ENCODE peak calls at places on chromosomes 6 and 20, in seven cellular contexts. N, S, V, B, H, Q and Y are unnamed samples.

GRCh38 chr20:53319200-53319599 is 274.4 kb downstream of the ZNF217 start:
- DNase-seq in B (no peak), Q (no peak), V (no peak), S (no peak), H (no peak), N (no peak), Y (no peak)

GRCh38 chr6:161136655-161137054 is 137.2 kb downstream of the AGPAT4 start:
- DNase-seq in N (no peak), Q (no peak), B (no peak), S (no peak), V (no peak), H (no peak), Y (no peak)

GRCh38 chr20:44961024-44961866 is 1.0 kb upstream of the TOMM34 start:
- DNase-seq in N (no peak), B (no peak), H (no peak), S (no peak), V (no peak), Q (no peak), Y (no peak)

GRCh38 chr6:105035299-105035698 is 78.4 kb downstream of the LIN28B start:
- DNase-seq in V (no peak), B (no peak), N (no peak), S (no peak), H (no peak), Q (no peak), Y (no peak)

GRCh38 chr20:9912858-9913434 is 74.1 kb upstream of the PAK5 start:
- DNase-seq in Q (peak), H (no peak), S (peak), V (no peak), B (peak), N (peak), Y (peak)

GRCh38 chr20:63265891-63266515 is 6.6 kb upstream of the ARFGAP1 start:
- DNase-seq in B (peak), Q (no peak), H (no peak), N (no peak), S (no peak), V (no peak), Y (peak)

GRCh38 chr20:17568972-17569471 is 853 bp upstream of the DSTN start:
- DNase-seq in B (peak), S (peak), Q (peak), V (peak), N (peak), H (peak), Y (peak)

GRCh38 chr6:158290659-158291058 is 21.6 kb upstream of the TULP4 start:
- DNase-seq in B (no peak), V (no peak), S (no peak), H (no peak), N (no peak), Q (no peak), Y (no peak)

GRCh38 chr20:5621305-5621704 is 128.9 kb upstream of the SHLD1 start:
- DNase-seq in N (no peak), H (no peak), V (no peak), B (no peak), S (no peak), Q (no peak), Y (no peak)

GRCh38 chr20:58690851-58691250 is 1.7 kb upstream of the NPEPL1 start:
- DNase-seq in S (no peak), H (no peak), B (peak), N (peak), V (no peak), Q (no peak), Y (no peak)

GRCh38 chr6:36636687-36637418 is 41.7 kb upstream of the CDKN1A start:
- DNase-seq in S (no peak), N (no peak), Q (no peak), B (no peak), H (no peak), V (peak), Y (no peak)

GRCh38 chr6:154039231-154039842 is at the start of gene OPRM1:
- DNase-seq in H (peak), S (peak), B (no peak), N (peak), Q (peak), V (peak), Y (no peak)

GRCh38 chr6:98203170-98203806 is 631.1 kb upstream of the POU3F2 start:
- DNase-seq in N (peak), V (no peak), S (no peak), Q (no peak), H (no peak), B (no peak), Y (no peak)

GRCh38 chr20:3846740-3847418 is at the start of gene MAVS:
- DNase-seq in N (peak), V (no peak), S (peak), B (peak), H (peak), Q (peak), Y (peak)

GRCh38 chr6:115681978-115682775 is 378.5 kb downstream of the FRK start:
- DNase-seq in B (no peak), N (no peak), V (no peak), S (no peak), Q (no peak), H (no peak), Y (no peak)

GRCh38 chr6:131451330-131452195 is 121.5 kb upstream of the ARG1 start:
- DNase-seq in B (no peak), N (no peak), S (no peak), Q (no peak), V (no peak), H (no peak), Y (no peak)

GRCh38 chr20:10447028-10447427 is 11.9 kb downstream of the SLX4IP start:
- DNase-seq in V (no peak), N (peak), Q (no peak), B (no peak), H (no peak), S (no peak), Y (peak)

GRCh38 chr6:16146527-16146955 is 17.7 kb downstream of the MYLIP start:
- DNase-seq in H (no peak), Q (no peak), S (no peak), B (no peak), V (no peak), N (peak), Y (no peak)

GRCh38 chr6:46901747-46902362 is 19.9 kb downstream of the ADGRF5 start:
- DNase-seq in H (no peak), Q (no peak), N (no peak), V (no peak), S (no peak), B (no peak), Y (no peak)

GRCh38 chr6:118867181-118867580 is 26.8 kb upstream of the ASF1A start:
- DNase-seq in V (no peak), N (no peak), H (no peak), Q (no peak), S (no peak), B (no peak), Y (no peak)

GRCh38 chr6:146301760-146302159 is 241.9 kb upstream of the RAB32 start:
- DNase-seq in V (no peak), H (no peak), B (no peak), S (no peak), N (no peak), Q (no peak), Y (no peak)

GRCh38 chr6:116533233-116533957 is 12.1 kb downstream of the TRAPPC3L start:
- DNase-seq in Q (no peak), B (no peak), H (no peak), S (no peak), V (no peak), N (no peak), Y (no peak)

GRCh38 chr6:12010635-12011275 is 1.4 kb upstream of the HIVEP1 start:
- DNase-seq in B (peak), Q (peak), V (no peak), H (peak), S (peak), N (peak), Y (no peak)

GRCh38 chr6:109961666-109962065 is 16.4 kb upstream of the GPR6 start:
- DNase-seq in H (no peak), B (no peak), Q (no peak), S (no peak), N (no peak), V (no peak), Y (no peak)

GRCh38 chr20:46967647-46968046 is 73.0 kb downstream of the EYA2 start:
- DNase-seq in V (no peak), S (no peak), N (no peak), H (no peak), B (no peak), Q (no peak), Y (no peak)

GRCh38 chr20:47205577-47206123 is 150.8 kb downstream of the ZMYND8 start:
- DNase-seq in Q (peak), B (peak), V (no peak), N (peak), S (peak), H (peak), Y (peak)

GRCh38 chr6:55696041-55696440 is 117.0 kb upstream of the HMGCLL1 start:
- DNase-seq in V (no peak), Q (no peak), N (no peak), B (no peak), H (no peak), S (no peak), Y (no peak)

GRCh38 chr6:151160869-151161268 is 78.9 kb upstream of the AKAP12 start:
- DNase-seq in Q (peak), B (no peak), N (no peak), V (no peak), S (no peak), H (peak), Y (no peak)

GRCh38 chr6:100512203-100512862 is 47.6 kb upstream of the SIM1 start:
- DNase-seq in S (no peak), V (no peak), B (peak), Q (no peak), H (no peak), N (peak), Y (no peak)

GRCh38 chr6:36545767-36546663 is 1.3 kb downstream of the STK38 start:
- DNase-seq in B (peak), H (no peak), V (no peak), S (no peak), N (peak), Q (no peak), Y (no peak)

GRCh38 chr6:129500958-129501381 is 209.0 kb downstream of the ARHGAP18 start:
- DNase-seq in Q (no peak), N (peak), S (peak), B (no peak), V (no peak), H (no peak), Y (no peak)

GRCh38 chr6:105014954-105015353 is 58.0 kb downstream of the LIN28B start:
- DNase-seq in S (no peak), H (no peak), N (no peak), V (no peak), B (no peak), Q (no peak), Y (no peak)

GRCh38 chr6:145865175-145865574 is 50.6 kb upstream of the FBXO30 start:
- DNase-seq in S (no peak), B (no peak), N (no peak), Q (no peak), V (no peak), H (no peak), Y (no peak)

GRCh38 chr6:31582230-31582601 is at the start of gene LTB:
- DNase-seq in B (no peak), S (no peak), H (no peak), Q (no peak), V (no peak), N (no peak), Y (no peak)

GRCh38 chr6:31579546-31580445 is 2.4 kb downstream of the LTB start:
- DNase-seq in Q (no peak), B (no peak), N (no peak), S (no peak), H (no peak), V (no peak), Y (no peak)

GRCh38 chr6:31581511-31582229 is 554 bp downstream of the LTB start:
- DNase-seq in B (no peak), S (no peak), N (peak), V (no peak), Q (peak), H (no peak), Y (no peak)

GRCh38 chr6:31580446-31580755 is 1.8 kb downstream of the LTB start:
- DNase-seq in Q (no peak), N (no peak), B (no peak), S (no peak), V (no peak), H (no peak), Y (no peak)

DNA sequence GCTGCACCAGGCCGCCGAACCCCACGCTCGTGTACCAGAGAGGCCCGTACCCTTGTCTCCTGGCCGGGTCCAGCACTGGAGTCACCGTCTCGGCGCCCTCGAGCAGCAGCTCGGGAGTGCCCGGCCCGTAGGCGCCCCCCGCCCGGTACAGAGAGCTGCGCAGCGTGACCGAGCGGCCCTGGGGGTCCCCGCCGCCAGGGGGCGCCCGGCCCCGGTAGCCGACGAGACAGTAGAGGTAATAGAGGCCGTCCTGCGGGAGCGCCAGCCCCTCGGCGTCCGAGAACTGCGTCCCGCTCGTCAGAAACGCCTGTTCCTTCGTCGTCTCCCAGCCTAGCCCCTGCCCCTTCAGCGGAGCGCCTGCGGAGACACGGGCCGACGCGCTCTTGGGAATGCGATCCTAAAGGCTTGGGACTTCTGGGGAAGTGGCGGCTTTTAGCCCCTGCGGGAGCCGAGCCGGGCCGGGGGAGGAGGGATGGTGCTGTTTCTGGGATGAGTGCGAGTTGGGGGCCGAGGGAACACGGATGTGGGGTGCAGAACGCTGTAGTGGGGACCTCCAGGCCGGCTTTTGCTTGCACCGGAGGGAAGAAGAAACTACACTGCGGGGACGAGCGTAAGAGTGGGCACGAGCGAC is 1.3 kb downstream of the LTB start:
- DNase-seq in H (peak), Q (peak), N (peak), V (no peak), S (peak), B (peak), Y (peak)
- TF ChIP-seq CTCF in H (peak), Q (peak), N (peak), V (peak), S (peak), B (peak), Y (peak)

GRCh38 chr20:12837646-12838045 is 171.1 kb upstream of the SPTLC3 start:
- DNase-seq in Q (no peak), N (no peak), V (no peak), B (no peak), H (no peak), S (no peak), Y (no peak)

GRCh38 chr20:12835999-12836398 is 172.8 kb upstream of the SPTLC3 start:
- DNase-seq in H (no peak), N (no peak), Q (no peak), S (no peak), B (no peak), V (no peak), Y (no peak)

GRCh38 chr20:12833861-12834260 is 174.9 kb upstream of the SPTLC3 start:
- DNase-seq in B (no peak), H (no peak), V (no peak), S (no peak), N (no peak), Q (no peak), Y (no peak)

DNA sequence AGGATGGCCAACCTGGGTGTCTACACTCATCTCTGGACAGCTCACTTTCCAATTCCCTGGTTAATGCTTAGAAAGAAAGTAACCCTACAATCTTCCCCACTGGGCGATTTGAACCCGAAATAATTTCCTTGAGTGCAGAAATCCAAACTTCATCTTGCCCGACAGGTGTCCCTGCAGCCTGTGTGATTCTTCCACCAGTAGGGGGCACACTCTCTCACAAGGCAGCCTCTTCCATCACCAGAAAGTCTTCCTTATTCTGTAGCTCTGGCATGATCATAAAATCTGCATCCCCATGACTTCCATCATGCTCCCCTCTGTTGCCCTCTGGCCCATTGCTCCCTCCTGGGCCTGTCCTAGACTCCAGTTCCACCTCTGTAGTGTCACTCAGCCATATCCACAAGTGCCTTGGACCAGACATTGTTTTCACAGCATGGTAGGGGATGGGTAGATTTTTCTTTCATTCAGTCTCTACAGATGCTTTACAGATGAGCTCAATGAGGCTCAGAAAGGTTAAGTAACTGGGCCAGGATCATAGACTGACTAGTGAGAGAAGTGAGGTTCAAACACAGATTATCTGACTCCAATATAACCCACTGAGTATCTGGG is 170.4 kb upstream of the SPTLC3 start:
- DNase-seq in N (no peak), H (no peak), S (no peak), V (no peak), B (no peak), Q (no peak), Y (no peak)
- TF ChIP-seq CTCF in N (peak), H (peak), S (peak), V (peak), B (no peak), Q (peak), Y (no peak)

GRCh38 chr6:2754396-2754795 is 3.7 kb upstream of the MYLK4 start:
- DNase-seq in H (no peak), B (no peak), S (no peak), V (no peak), N (no peak), Q (no peak), Y (no peak)

GRCh38 chr6:2756245-2756644 is 5.5 kb upstream of the MYLK4 start:
- DNase-seq in H (no peak), N (no peak), Q (no peak), S (no peak), B (no peak), V (no peak), Y (no peak)

GRCh38 chr6:2756687-2757224 is 6.0 kb upstream of the MYLK4 start:
- DNase-seq in N (no peak), V (no peak), Q (no peak), B (no peak), S (no peak), H (no peak), Y (no peak)

GRCh38 chr6:2754911-2755310 is 4.2 kb upstream of the MYLK4 start:
- DNase-seq in H (no peak), V (no peak), S (no peak), N (no peak), Q (no peak), B (no peak), Y (no peak)

DNA sequence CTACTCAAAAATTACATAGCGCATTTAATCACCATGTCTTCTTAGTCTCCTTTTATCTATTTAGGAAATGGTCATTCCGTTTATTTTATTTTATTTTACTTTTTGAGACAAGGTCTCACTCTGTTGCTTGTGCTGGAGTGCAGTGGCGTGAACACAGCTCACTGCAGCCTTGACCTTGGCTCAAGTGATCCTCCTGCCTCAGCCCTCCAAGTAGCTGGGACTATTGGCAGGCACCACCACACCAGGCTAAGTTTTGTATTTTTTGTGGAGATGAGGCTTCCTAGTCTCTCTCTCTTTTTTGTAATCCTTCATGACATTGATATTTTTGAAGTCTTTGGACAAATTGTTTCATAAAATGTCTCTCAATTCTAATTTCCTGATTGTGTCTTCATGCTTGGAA is 4.7 kb upstream of the MYLK4 start:
- DNase-seq in S (no peak), H (no peak), B (no peak), N (no peak), V (no peak), Q (no peak), Y (no peak)
- TF ChIP-seq CTCF in S (no peak), H (no peak), B (no peak), N (no peak), V (no peak), Q (no peak), Y (no peak)

GRCh38 chr6:87277123-87277522 is 45.3 kb upstream of the SMIM8 start:
- DNase-seq in S (no peak), N (peak), H (no peak), Q (no peak), B (no peak), V (no peak), Y (no peak)
- TF ChIP-seq CTCF in S (peak), N (peak), H (no peak), Q (no peak), B (no peak), V (peak), Y (peak)

GRCh38 chr20:51378171-51378928 is 164.2 kb downstream of the NFATC2 start:
- DNase-seq in N (no peak), S (no peak), H (peak), V (no peak), B (no peak), Q (no peak), Y (no peak)
- TF ChIP-seq CTCF in N (peak), S (peak), H (no peak), V (peak), B (no peak), Q (no peak), Y (no peak)